ENCODE peak calls at places on chromosomes 4 and X, in six cellular contexts. One of them, this sample, is unnamed.
A peak's percentile ranks its signal among the peaks of the same experiment; 100 is the strongest.

GRCh38 chrX:46865281-46865680 is 28.4 kb downstream of the RP2 start:
- DNase-seq in omental fat pad: no peak
- DNase-seq in mucosa of descending colon: no peak
- DNase-seq in left ventricle myocardium inferior: no peak
- DNase-seq in bronchial epithelial cell: peak; percentile 48
- DNase-seq in fibroblast of lung: peak; percentile 63
- DNase-seq in this sample: no peak

GRCh38 chr4:26020083-26020668 is 106.2 kb downstream of the SMIM20 start:
- DNase-seq in mucosa of descending colon: no peak
- DNase-seq in omental fat pad: no peak
- DNase-seq in bronchial epithelial cell: peak; percentile 80
- DNase-seq in fibroblast of lung: peak; percentile 94
- DNase-seq in left ventricle myocardium inferior: no peak
- DNase-seq in this sample: no peak

GRCh38 chrX:71652405-71652804 is 14.9 kb upstream of the LOC101059915 start:
- DNase-seq in fibroblast of lung: peak; percentile 57
- DNase-seq in mucosa of descending colon: no peak
- DNase-seq in bronchial epithelial cell: peak; percentile 46
- DNase-seq in omental fat pad: no peak
- DNase-seq in left ventricle myocardium inferior: no peak
- DNase-seq in this sample: peak; percentile 28

GRCh38 chr4:38868055-38868965 is 704 bp downstream of the FAM114A1 start:
- DNase-seq in fibroblast of lung: peak; percentile 45
- DNase-seq in mucosa of descending colon: peak; percentile 74
- DNase-seq in bronchial epithelial cell: peak; percentile 22
- DNase-seq in left ventricle myocardium inferior: peak; percentile 52
- DNase-seq in omental fat pad: no peak
- DNase-seq in this sample: no peak

GRCh38 chr4:177369372-177369771 is 59.7 kb downstream of the NEIL3 start:
- DNase-seq in mucosa of descending colon: no peak
- DNase-seq in bronchial epithelial cell: no peak
- DNase-seq in omental fat pad: no peak
- DNase-seq in fibroblast of lung: peak; percentile 46
- DNase-seq in left ventricle myocardium inferior: no peak
- DNase-seq in this sample: no peak

GRCh38 chr4:133152801-133153526 is 3.9 kb downstream of the PCDH10 start:
- DNase-seq in mucosa of descending colon: no peak
- DNase-seq in omental fat pad: no peak
- DNase-seq in bronchial epithelial cell: no peak
- DNase-seq in left ventricle myocardium inferior: no peak
- DNase-seq in fibroblast of lung: peak; percentile 14
- DNase-seq in this sample: no peak

GRCh38 chrX:68894513-68895338 is 65.9 kb downstream of the EFNB1 start:
- DNase-seq in bronchial epithelial cell: peak; percentile 62
- DNase-seq in omental fat pad: no peak
- DNase-seq in mucosa of descending colon: peak; percentile 78
- DNase-seq in fibroblast of lung: peak; percentile 47
- DNase-seq in left ventricle myocardium inferior: peak; percentile 62
- DNase-seq in this sample: no peak

GRCh38 chr4:150264595-150265141 is 186.4 kb downstream of the DCLK2 start:
- DNase-seq in bronchial epithelial cell: no peak
- DNase-seq in omental fat pad: no peak
- DNase-seq in fibroblast of lung: peak; percentile 33
- DNase-seq in left ventricle myocardium inferior: no peak
- DNase-seq in mucosa of descending colon: no peak
- DNase-seq in this sample: no peak

GRCh38 chrX:109732319-109732779 is 708 bp downstream of the ACSL4 start:
- DNase-seq in omental fat pad: no peak
- DNase-seq in mucosa of descending colon: no peak
- DNase-seq in bronchial epithelial cell: peak; percentile 72
- DNase-seq in left ventricle myocardium inferior: no peak
- DNase-seq in fibroblast of lung: peak; percentile 42
- DNase-seq in this sample: peak; percentile 9

GRCh38 chr4:18419780-18420179 is 398.2 kb upstream of the LCORL start:
- DNase-seq in fibroblast of lung: no peak
- DNase-seq in bronchial epithelial cell: no peak
- DNase-seq in left ventricle myocardium inferior: no peak
- DNase-seq in omental fat pad: no peak
- DNase-seq in mucosa of descending colon: no peak
- DNase-seq in this sample: no peak

GRCh38 chr4:1042352-1043025 is 31.1 kb downstream of the FGFRL1 start:
- DNase-seq in bronchial epithelial cell: no peak
- DNase-seq in left ventricle myocardium inferior: no peak
- DNase-seq in omental fat pad: no peak
- DNase-seq in fibroblast of lung: no peak
- DNase-seq in mucosa of descending colon: peak; percentile 40
- DNase-seq in this sample: peak; percentile 15

GRCh38 chr4:48042979-48043461 is 26.4 kb downstream of the NIPAL1 start:
- DNase-seq in left ventricle myocardium inferior: no peak
- DNase-seq in bronchial epithelial cell: peak; percentile 43
- DNase-seq in fibroblast of lung: no peak
- DNase-seq in omental fat pad: no peak
- DNase-seq in mucosa of descending colon: no peak
- DNase-seq in this sample: no peak

GRCh38 chrX:51148848-51149247 is 183.8 kb upstream of the NUDT10 start:
- DNase-seq in mucosa of descending colon: no peak
- DNase-seq in left ventricle myocardium inferior: no peak
- DNase-seq in omental fat pad: no peak
- DNase-seq in bronchial epithelial cell: peak; percentile 8
- DNase-seq in fibroblast of lung: no peak
- DNase-seq in this sample: no peak

GRCh38 chrX:20066968-20067708 is 49.6 kb downstream of the MAP7D2 start:
- DNase-seq in left ventricle myocardium inferior: no peak
- DNase-seq in fibroblast of lung: peak; percentile 59
- DNase-seq in mucosa of descending colon: no peak
- DNase-seq in omental fat pad: no peak
- DNase-seq in bronchial epithelial cell: peak; percentile 55
- DNase-seq in this sample: no peak

GRCh38 chr4:25172964-25173917 is 13.0 kb upstream of the SEPSECS start:
- DNase-seq in mucosa of descending colon: no peak
- DNase-seq in omental fat pad: no peak
- DNase-seq in left ventricle myocardium inferior: no peak
- DNase-seq in fibroblast of lung: peak; percentile 99
- DNase-seq in bronchial epithelial cell: peak; percentile 99
- DNase-seq in this sample: no peak

GRCh38 chr4:40059362-40059761 is 2.7 kb downstream of the N4BP2 start:
- DNase-seq in mucosa of descending colon: no peak
- DNase-seq in bronchial epithelial cell: peak; percentile 9
- DNase-seq in fibroblast of lung: no peak
- DNase-seq in omental fat pad: no peak
- DNase-seq in left ventricle myocardium inferior: no peak
- DNase-seq in this sample: no peak

GRCh38 chr4:77958897-77959296 is 96.3 kb downstream of the MRPL1 start:
- DNase-seq in left ventricle myocardium inferior: no peak
- DNase-seq in fibroblast of lung: no peak
- DNase-seq in bronchial epithelial cell: no peak
- DNase-seq in mucosa of descending colon: no peak
- DNase-seq in omental fat pad: no peak
- DNase-seq in this sample: no peak

GRCh38 chrX:38806875-38807601 is 5.8 kb downstream of the MID1IP1 start:
- DNase-seq in fibroblast of lung: no peak
- DNase-seq in left ventricle myocardium inferior: no peak
- DNase-seq in mucosa of descending colon: no peak
- DNase-seq in omental fat pad: no peak
- DNase-seq in bronchial epithelial cell: no peak
- DNase-seq in this sample: no peak

GRCh38 chrX:104137496-104137895 is 19.3 kb downstream of the SLC25A53 start:
- DNase-seq in fibroblast of lung: peak; percentile 32
- DNase-seq in mucosa of descending colon: no peak
- DNase-seq in bronchial epithelial cell: no peak
- DNase-seq in left ventricle myocardium inferior: no peak
- DNase-seq in omental fat pad: no peak
- DNase-seq in this sample: no peak

GRCh38 chr4:27084685-27085356 is 224.2 kb downstream of the STIM2 start:
- DNase-seq in fibroblast of lung: peak; percentile 26
- DNase-seq in left ventricle myocardium inferior: peak; percentile 24
- DNase-seq in omental fat pad: peak; percentile 28
- DNase-seq in mucosa of descending colon: no peak
- DNase-seq in bronchial epithelial cell: peak; percentile 15
- DNase-seq in this sample: peak; percentile 77

GRCh38 chrX:10769696-10770619 is 149.6 kb upstream of the MID1 start:
- DNase-seq in mucosa of descending colon: no peak
- DNase-seq in omental fat pad: no peak
- DNase-seq in fibroblast of lung: peak; percentile 70
- DNase-seq in bronchial epithelial cell: peak; percentile 40
- DNase-seq in left ventricle myocardium inferior: no peak
- DNase-seq in this sample: no peak

GRCh38 chr4:138414202-138414601 is 172.1 kb upstream of the SLC7A11 start:
- DNase-seq in omental fat pad: no peak
- DNase-seq in bronchial epithelial cell: no peak
- DNase-seq in fibroblast of lung: no peak
- DNase-seq in mucosa of descending colon: no peak
- DNase-seq in left ventricle myocardium inferior: no peak
- DNase-seq in this sample: no peak

GRCh38 chr4:169345207-169345788 is 74.5 kb upstream of the SH3RF1 start:
- DNase-seq in left ventricle myocardium inferior: no peak
- DNase-seq in bronchial epithelial cell: peak; percentile 86
- DNase-seq in mucosa of descending colon: no peak
- DNase-seq in omental fat pad: no peak
- DNase-seq in fibroblast of lung: peak; percentile 77
- DNase-seq in this sample: no peak

GRCh38 chr4:95857761-95858160 is 17.9 kb downstream of the PDHA2 start:
- DNase-seq in mucosa of descending colon: no peak
- DNase-seq in fibroblast of lung: no peak
- DNase-seq in left ventricle myocardium inferior: no peak
- DNase-seq in omental fat pad: no peak
- DNase-seq in bronchial epithelial cell: peak; percentile 56
- DNase-seq in this sample: no peak

GRCh38 chr4:80268081-80268823 is 1.8 kb downstream of the FGF5 start:
- DNase-seq in omental fat pad: no peak
- DNase-seq in bronchial epithelial cell: peak; percentile 3
- DNase-seq in fibroblast of lung: peak; percentile 67
- DNase-seq in mucosa of descending colon: no peak
- DNase-seq in left ventricle myocardium inferior: no peak
- DNase-seq in this sample: peak; percentile 30

DNA sequence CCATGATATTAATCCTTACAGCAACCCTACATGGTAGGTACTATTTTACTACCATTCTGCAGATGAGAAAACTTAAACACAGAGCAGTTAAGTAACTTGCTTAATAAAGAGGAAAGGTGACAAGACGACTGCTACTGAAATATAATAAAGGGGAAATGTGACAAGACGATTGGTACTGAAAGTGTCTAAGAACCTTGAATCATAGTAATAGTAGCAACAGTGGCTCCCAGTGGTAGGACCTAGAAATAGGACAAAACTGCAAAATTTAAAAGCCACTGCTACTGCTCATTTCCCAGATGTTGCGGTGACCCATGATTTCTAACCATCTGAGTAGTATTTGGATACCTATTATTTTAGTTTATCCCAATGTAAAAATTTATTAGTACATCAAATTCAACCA is 89.5 kb downstream of the TASL start:
- DNase-seq in left ventricle myocardium inferior: no peak
- DNase-seq in mucosa of descending colon: no peak
- DNase-seq in fibroblast of lung: peak; percentile 15
- DNase-seq in omental fat pad: no peak
- DNase-seq in bronchial epithelial cell: no peak
- DNase-seq in this sample: no peak
- TF ChIP-seq CTCF in left ventricle myocardium inferior: no peak
- TF ChIP-seq CTCF in mucosa of descending colon: no peak
- TF ChIP-seq CTCF in fibroblast of lung: peak; percentile 26
- TF ChIP-seq CTCF in omental fat pad: no peak
- TF ChIP-seq CTCF in bronchial epithelial cell: no peak
- TF ChIP-seq CTCF in this sample: no peak

GRCh38 chr4:7156273-7157139 is 35.8 kb upstream of the SORCS2 start:
- DNase-seq in mucosa of descending colon: no peak
- DNase-seq in omental fat pad: peak; percentile 18
- DNase-seq in left ventricle myocardium inferior: peak; percentile 41
- DNase-seq in fibroblast of lung: peak; percentile 28
- DNase-seq in bronchial epithelial cell: no peak
- DNase-seq in this sample: peak; percentile 11
- TF ChIP-seq CTCF in mucosa of descending colon: no peak
- TF ChIP-seq CTCF in omental fat pad: no peak
- TF ChIP-seq CTCF in left ventricle myocardium inferior: peak; percentile 77
- TF ChIP-seq CTCF in fibroblast of lung: peak; percentile 85
- TF ChIP-seq CTCF in bronchial epithelial cell: peak; percentile 51
- TF ChIP-seq CTCF in this sample: peak; percentile 42

GRCh38 chr4:158781963-158782362 is 13.1 kb downstream of the FNIP2 start:
- DNase-seq in mucosa of descending colon: no peak
- DNase-seq in fibroblast of lung: no peak
- DNase-seq in left ventricle myocardium inferior: no peak
- DNase-seq in bronchial epithelial cell: no peak
- DNase-seq in omental fat pad: no peak
- DNase-seq in this sample: no peak
- TF ChIP-seq CTCF in mucosa of descending colon: no peak
- TF ChIP-seq CTCF in fibroblast of lung: no peak
- TF ChIP-seq CTCF in left ventricle myocardium inferior: no peak
- TF ChIP-seq CTCF in bronchial epithelial cell: no peak
- TF ChIP-seq CTCF in omental fat pad: no peak
- TF ChIP-seq CTCF in this sample: no peak

DNA sequence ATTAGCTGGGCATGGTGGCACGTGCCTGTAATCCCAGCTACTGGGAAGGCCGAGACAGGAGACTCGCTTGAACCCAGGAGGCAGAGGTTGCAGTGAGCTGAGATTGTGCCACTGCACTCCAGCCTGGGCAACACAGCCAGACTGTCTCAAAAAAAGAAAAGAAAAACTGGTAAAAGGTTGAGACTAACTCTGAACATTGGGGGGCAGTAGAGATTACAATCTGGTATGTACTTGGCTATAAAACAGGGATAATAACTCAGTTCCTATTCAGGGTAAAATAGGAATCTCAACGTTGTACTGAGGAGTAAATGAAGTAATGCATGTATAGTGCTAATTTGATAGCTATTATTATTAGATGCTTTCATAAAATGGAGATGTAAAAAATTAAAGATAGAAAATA is 12.5 kb upstream of the KLF8 start:
- DNase-seq in fibroblast of lung: peak; percentile 4
- DNase-seq in mucosa of descending colon: no peak
- DNase-seq in left ventricle myocardium inferior: no peak
- DNase-seq in omental fat pad: no peak
- DNase-seq in bronchial epithelial cell: peak; percentile 28
- DNase-seq in this sample: no peak
- TF ChIP-seq CTCF in fibroblast of lung: peak; percentile 16
- TF ChIP-seq CTCF in mucosa of descending colon: no peak
- TF ChIP-seq CTCF in left ventricle myocardium inferior: peak; percentile 38
- TF ChIP-seq CTCF in omental fat pad: no peak
- TF ChIP-seq CTCF in bronchial epithelial cell: peak; percentile 13
- TF ChIP-seq CTCF in this sample: no peak

GRCh38 chr4:28890949-28891348 is 1829.2 kb upstream of the PCDH7 start:
- DNase-seq in mucosa of descending colon: no peak
- DNase-seq in bronchial epithelial cell: no peak
- DNase-seq in left ventricle myocardium inferior: no peak
- DNase-seq in fibroblast of lung: no peak
- DNase-seq in omental fat pad: no peak
- DNase-seq in this sample: no peak
- TF ChIP-seq CTCF in mucosa of descending colon: no peak
- TF ChIP-seq CTCF in bronchial epithelial cell: no peak
- TF ChIP-seq CTCF in left ventricle myocardium inferior: no peak
- TF ChIP-seq CTCF in fibroblast of lung: no peak
- TF ChIP-seq CTCF in omental fat pad: no peak
- TF ChIP-seq CTCF in this sample: no peak

GRCh38 chr4:173171098-173171497 is 2.5 kb downstream of the GALNT7 start:
- DNase-seq in left ventricle myocardium inferior: no peak
- DNase-seq in omental fat pad: no peak
- DNase-seq in fibroblast of lung: peak; percentile 50
- DNase-seq in bronchial epithelial cell: peak; percentile 62
- DNase-seq in mucosa of descending colon: no peak
- DNase-seq in this sample: no peak
- TF ChIP-seq CTCF in left ventricle myocardium inferior: peak; percentile 35
- TF ChIP-seq CTCF in omental fat pad: no peak
- TF ChIP-seq CTCF in fibroblast of lung: peak; percentile 49
- TF ChIP-seq CTCF in bronchial epithelial cell: peak; percentile 45
- TF ChIP-seq CTCF in mucosa of descending colon: no peak
- TF ChIP-seq CTCF in this sample: peak; percentile 29

GRCh38 chrX:87338510-87338909 is 179.1 kb upstream of the KLHL4 start:
- DNase-seq in omental fat pad: no peak
- DNase-seq in left ventricle myocardium inferior: no peak
- DNase-seq in fibroblast of lung: peak; percentile 39
- DNase-seq in mucosa of descending colon: no peak
- DNase-seq in bronchial epithelial cell: peak; percentile 4
- DNase-seq in this sample: no peak
- TF ChIP-seq CTCF in omental fat pad: no peak
- TF ChIP-seq CTCF in left ventricle myocardium inferior: peak; percentile 48
- TF ChIP-seq CTCF in fibroblast of lung: peak; percentile 24
- TF ChIP-seq CTCF in mucosa of descending colon: no peak
- TF ChIP-seq CTCF in bronchial epithelial cell: no peak
- TF ChIP-seq CTCF in this sample: peak; percentile 52

This sample was measured in glutamatergic neuron.